ENCODE peak calls at places on chromosomes 13 and 19, in nine cellular contexts. One of them, this sample, is unnamed.

GRCh38 chr19:17847538-17848366 is at the start of gene JAK3:
- DNase-seq in GM23338: peak
- DNase-seq in HL-60: no peak
- DNase-seq in prostate gland: no peak
- DNase-seq in Panc1: no peak
- DNase-seq in H1: peak
- DNase-seq in GM12892: peak
- DNase-seq in transverse colon: peak
- DNase-seq in suprapubic skin: no peak
- DNase-seq in this sample: no peak

GRCh38 chr13:27791146-27791900 is 960 bp upstream of the GSX1 start:
- DNase-seq in GM23338: peak
- DNase-seq in HL-60: no peak
- DNase-seq in prostate gland: no peak
- DNase-seq in Panc1: no peak
- DNase-seq in H1: no peak
- DNase-seq in GM12892: no peak
- DNase-seq in transverse colon: no peak
- DNase-seq in suprapubic skin: no peak
- DNase-seq in this sample: no peak

GRCh38 chr13:74205313-74205690 is 71.1 kb upstream of the KLF12 start:
- DNase-seq in GM23338: no peak
- DNase-seq in HL-60: no peak
- DNase-seq in prostate gland: no peak
- DNase-seq in Panc1: no peak
- DNase-seq in H1: no peak
- DNase-seq in GM12892: no peak
- DNase-seq in transverse colon: no peak
- DNase-seq in suprapubic skin: no peak
- DNase-seq in this sample: no peak

GRCh38 chr19:15115080-15115479 is 7.9 kb downstream of the SYDE1 start:
- DNase-seq in GM23338: no peak
- DNase-seq in HL-60: no peak
- DNase-seq in prostate gland: no peak
- DNase-seq in Panc1: no peak
- DNase-seq in H1: no peak
- DNase-seq in GM12892: no peak
- DNase-seq in transverse colon: peak
- DNase-seq in suprapubic skin: no peak
- DNase-seq in this sample: no peak

GRCh38 chr13:37816276-37816675 is 53.3 kb downstream of the TRPC4 start:
- DNase-seq in GM23338: no peak
- DNase-seq in HL-60: no peak
- DNase-seq in prostate gland: no peak
- DNase-seq in Panc1: no peak
- DNase-seq in H1: no peak
- DNase-seq in GM12892: no peak
- DNase-seq in transverse colon: no peak
- DNase-seq in suprapubic skin: no peak
- DNase-seq in this sample: no peak

GRCh38 chr13:51953347-51953746 is 57.9 kb downstream of the ATP7B start:
- DNase-seq in GM23338: no peak
- DNase-seq in HL-60: no peak
- DNase-seq in prostate gland: no peak
- DNase-seq in Panc1: no peak
- DNase-seq in H1: no peak
- DNase-seq in GM12892: no peak
- DNase-seq in transverse colon: no peak
- DNase-seq in suprapubic skin: no peak
- DNase-seq in this sample: no peak

GRCh38 chr19:31348416-31349159 is 648 bp downstream of the TSHZ3 start:
- DNase-seq in GM23338: peak
- DNase-seq in HL-60: no peak
- DNase-seq in prostate gland: peak
- DNase-seq in Panc1: no peak
- DNase-seq in H1: no peak
- DNase-seq in GM12892: no peak
- DNase-seq in transverse colon: no peak
- DNase-seq in suprapubic skin: no peak
- DNase-seq in this sample: no peak

GRCh38 chr13:51192348-51192747 is 29.9 kb upstream of the FAM124A start:
- DNase-seq in GM23338: no peak
- DNase-seq in HL-60: no peak
- DNase-seq in prostate gland: no peak
- DNase-seq in Panc1: no peak
- DNase-seq in H1: no peak
- DNase-seq in GM12892: no peak
- DNase-seq in transverse colon: no peak
- DNase-seq in suprapubic skin: no peak
- DNase-seq in this sample: no peak

GRCh38 chr19:35236638-35237400 is 8.3 kb upstream of the FAM187B start:
- DNase-seq in GM23338: peak
- DNase-seq in HL-60: no peak
- DNase-seq in prostate gland: no peak
- DNase-seq in Panc1: no peak
- DNase-seq in H1: no peak
- DNase-seq in GM12892: no peak
- DNase-seq in transverse colon: peak
- DNase-seq in suprapubic skin: no peak
- DNase-seq in this sample: no peak

GRCh38 chr13:65560936-65561335 is 1669.2 kb downstream of the PCDH9 start:
- DNase-seq in GM23338: no peak
- DNase-seq in HL-60: no peak
- DNase-seq in prostate gland: no peak
- DNase-seq in Panc1: no peak
- DNase-seq in H1: no peak
- DNase-seq in GM12892: no peak
- DNase-seq in transverse colon: no peak
- DNase-seq in suprapubic skin: no peak
- DNase-seq in this sample: no peak

GRCh38 chr13:80945328-80945727 is 604.4 kb upstream of the SPRY2 start:
- DNase-seq in GM23338: peak
- DNase-seq in HL-60: no peak
- DNase-seq in prostate gland: no peak
- DNase-seq in Panc1: no peak
- DNase-seq in H1: peak
- DNase-seq in GM12892: no peak
- DNase-seq in transverse colon: no peak
- DNase-seq in suprapubic skin: no peak
- DNase-seq in this sample: no peak

GRCh38 chr19:10756791-10757190 is 38.9 kb downstream of the DNM2 start:
- DNase-seq in GM23338: no peak
- DNase-seq in HL-60: no peak
- DNase-seq in prostate gland: no peak
- DNase-seq in Panc1: no peak
- DNase-seq in H1: no peak
- DNase-seq in GM12892: no peak
- DNase-seq in transverse colon: no peak
- DNase-seq in suprapubic skin: no peak
- DNase-seq in this sample: no peak

GRCh38 chr13:113838711-113839201 is 25.1 kb downstream of the GAS6 start:
- DNase-seq in GM23338: no peak
- DNase-seq in HL-60: no peak
- DNase-seq in prostate gland: no peak
- DNase-seq in Panc1: no peak
- DNase-seq in H1: no peak
- DNase-seq in GM12892: no peak
- DNase-seq in transverse colon: no peak
- DNase-seq in suprapubic skin: no peak
- DNase-seq in this sample: no peak

GRCh38 chr13:113458218-113459065 is 5.2 kb upstream of the ADPRHL1 start:
- DNase-seq in GM23338: peak
- DNase-seq in HL-60: no peak
- DNase-seq in prostate gland: no peak
- DNase-seq in Panc1: no peak
- DNase-seq in H1: no peak
- DNase-seq in GM12892: no peak
- DNase-seq in transverse colon: no peak
- DNase-seq in suprapubic skin: no peak
- DNase-seq in this sample: no peak

GRCh38 chr13:51733656-51734334 is 70.2 kb downstream of the DHRS12 start:
- DNase-seq in GM23338: peak
- DNase-seq in HL-60: no peak
- DNase-seq in prostate gland: no peak
- DNase-seq in Panc1: no peak
- DNase-seq in H1: no peak
- DNase-seq in GM12892: no peak
- DNase-seq in transverse colon: no peak
- DNase-seq in suprapubic skin: no peak
- DNase-seq in this sample: no peak

DNA sequence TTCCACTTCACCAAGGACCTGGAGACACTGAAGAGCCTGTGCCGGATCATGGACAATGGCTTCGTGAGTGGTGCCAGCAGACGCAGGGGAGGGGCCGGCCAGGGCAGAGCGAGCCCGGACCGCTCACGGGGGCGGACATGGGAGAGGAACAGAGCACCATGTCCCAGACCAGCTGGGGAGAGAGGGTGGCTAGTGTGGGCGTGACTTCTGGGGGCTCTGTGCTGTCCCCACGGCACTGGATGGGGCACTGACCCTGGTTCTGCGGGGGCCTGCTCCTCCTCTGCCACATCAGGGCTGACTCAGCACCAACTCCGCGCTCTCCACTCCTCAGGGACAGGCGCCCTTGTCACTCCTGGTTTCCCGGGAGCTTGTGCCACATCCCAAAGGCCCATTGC is 7.6 kb downstream of the PTOV1 start:
- DNase-seq in GM23338: no peak
- DNase-seq in HL-60: no peak
- DNase-seq in prostate gland: no peak
- DNase-seq in Panc1: no peak
- DNase-seq in H1: no peak
- DNase-seq in GM12892: no peak
- DNase-seq in transverse colon: no peak
- DNase-seq in suprapubic skin: no peak
- DNase-seq in this sample: no peak
- TF ChIP-seq POLR2AphosphoS5 in GM23338: no peak
- TF ChIP-seq POLR2AphosphoS5 in HL-60: peak
- TF ChIP-seq POLR2AphosphoS5 in prostate gland: no peak
- TF ChIP-seq POLR2AphosphoS5 in Panc1: no peak
- TF ChIP-seq POLR2AphosphoS5 in H1: peak
- TF ChIP-seq POLR2AphosphoS5 in GM12892: no peak
- TF ChIP-seq POLR2AphosphoS5 in transverse colon: no peak
- TF ChIP-seq POLR2AphosphoS5 in suprapubic skin: no peak
- TF ChIP-seq POLR2AphosphoS5 in this sample: no peak

DNA sequence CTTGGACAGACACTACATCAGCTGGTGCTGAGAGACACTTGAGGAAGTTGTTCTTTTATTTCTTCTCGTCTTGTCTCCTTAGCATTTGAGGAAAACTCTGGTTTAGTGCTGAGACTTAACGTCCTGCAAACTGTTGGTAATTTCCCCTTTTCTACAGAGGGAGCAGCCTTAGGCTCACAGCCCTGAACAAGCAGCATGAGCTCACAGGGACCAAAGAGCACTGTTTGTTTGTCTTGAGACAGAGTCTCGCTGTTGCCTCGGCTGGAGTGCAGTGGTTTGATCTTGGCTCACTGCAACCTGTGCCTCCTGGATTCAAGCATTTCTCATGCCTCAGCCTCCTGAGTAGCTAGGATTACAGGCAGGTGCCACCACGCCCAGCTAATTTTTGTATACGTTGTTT is 5.5 kb downstream of the ZNF805 start:
- DNase-seq in GM23338: no peak
- DNase-seq in HL-60: no peak
- DNase-seq in prostate gland: no peak
- DNase-seq in Panc1: no peak
- DNase-seq in H1: no peak
- DNase-seq in GM12892: no peak
- DNase-seq in transverse colon: no peak
- DNase-seq in suprapubic skin: no peak
- DNase-seq in this sample: no peak
- TF ChIP-seq POLR2AphosphoS5 in GM23338: no peak
- TF ChIP-seq POLR2AphosphoS5 in HL-60: no peak
- TF ChIP-seq POLR2AphosphoS5 in prostate gland: no peak
- TF ChIP-seq POLR2AphosphoS5 in Panc1: no peak
- TF ChIP-seq POLR2AphosphoS5 in H1: no peak
- TF ChIP-seq POLR2AphosphoS5 in GM12892: no peak
- TF ChIP-seq POLR2AphosphoS5 in transverse colon: no peak
- TF ChIP-seq POLR2AphosphoS5 in suprapubic skin: no peak
- TF ChIP-seq POLR2AphosphoS5 in this sample: no peak

DNA sequence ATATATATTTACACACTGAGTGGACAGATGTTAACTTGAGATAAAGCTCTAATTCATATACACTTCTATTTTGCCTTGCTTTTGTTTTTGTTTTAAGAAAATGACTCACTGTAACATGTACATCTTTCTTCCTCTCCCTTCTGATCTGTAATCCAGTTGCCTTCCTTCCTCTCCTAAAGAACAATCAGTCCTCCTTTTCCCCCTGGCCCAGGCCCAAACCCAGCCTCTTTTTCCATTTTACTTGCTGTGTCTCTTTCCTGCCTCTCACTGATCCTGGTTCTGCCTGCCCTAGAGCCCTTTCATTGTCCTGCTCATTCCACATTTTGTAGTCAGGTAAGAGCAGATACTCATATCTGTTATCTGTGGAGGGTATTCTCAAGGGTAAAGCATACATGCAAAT is 50.8 kb downstream of the ZAR1L start:
- DNase-seq in GM23338: no peak
- DNase-seq in HL-60: no peak
- DNase-seq in prostate gland: no peak
- DNase-seq in Panc1: no peak
- DNase-seq in H1: no peak
- DNase-seq in GM12892: no peak
- DNase-seq in transverse colon: peak
- DNase-seq in suprapubic skin: no peak
- DNase-seq in this sample: no peak
- TF ChIP-seq POLR2AphosphoS5 in GM23338: no peak
- TF ChIP-seq POLR2AphosphoS5 in HL-60: no peak
- TF ChIP-seq POLR2AphosphoS5 in prostate gland: peak
- TF ChIP-seq POLR2AphosphoS5 in Panc1: no peak
- TF ChIP-seq POLR2AphosphoS5 in H1: no peak
- TF ChIP-seq POLR2AphosphoS5 in GM12892: no peak
- TF ChIP-seq POLR2AphosphoS5 in transverse colon: no peak
- TF ChIP-seq POLR2AphosphoS5 in suprapubic skin: no peak
- TF ChIP-seq POLR2AphosphoS5 in this sample: no peak

GRCh38 chr13:112179421-112179820 is 112.5 kb downstream of the SOX1 start:
- DNase-seq in GM23338: no peak
- DNase-seq in HL-60: no peak
- DNase-seq in prostate gland: no peak
- DNase-seq in Panc1: no peak
- DNase-seq in H1: no peak
- DNase-seq in GM12892: no peak
- DNase-seq in transverse colon: no peak
- DNase-seq in suprapubic skin: peak
- DNase-seq in this sample: no peak

GRCh38 chr13:112182251-112182650 is 115.3 kb downstream of the SOX1 start:
- DNase-seq in GM23338: no peak
- DNase-seq in HL-60: no peak
- DNase-seq in prostate gland: no peak
- DNase-seq in Panc1: no peak
- DNase-seq in H1: no peak
- DNase-seq in GM12892: no peak
- DNase-seq in transverse colon: no peak
- DNase-seq in suprapubic skin: peak
- DNase-seq in this sample: no peak

GRCh38 chr13:112182831-112183543 is 116.0 kb downstream of the SOX1 start:
- DNase-seq in GM23338: no peak
- DNase-seq in HL-60: peak
- DNase-seq in prostate gland: no peak
- DNase-seq in Panc1: no peak
- DNase-seq in H1: no peak
- DNase-seq in GM12892: no peak
- DNase-seq in transverse colon: no peak
- DNase-seq in suprapubic skin: peak
- DNase-seq in this sample: no peak

GRCh38 chr13:112179995-112180394 is 113.0 kb downstream of the SOX1 start:
- DNase-seq in GM23338: no peak
- DNase-seq in HL-60: no peak
- DNase-seq in prostate gland: no peak
- DNase-seq in Panc1: no peak
- DNase-seq in H1: no peak
- DNase-seq in GM12892: no peak
- DNase-seq in transverse colon: no peak
- DNase-seq in suprapubic skin: peak
- DNase-seq in this sample: no peak

GRCh38 chr13:112181336-112182051 is 114.5 kb downstream of the SOX1 start:
- DNase-seq in GM23338: no peak
- DNase-seq in HL-60: no peak
- DNase-seq in prostate gland: no peak
- DNase-seq in Panc1: no peak
- DNase-seq in H1: no peak
- DNase-seq in GM12892: no peak
- DNase-seq in transverse colon: no peak
- DNase-seq in suprapubic skin: peak
- DNase-seq in this sample: no peak
- TF ChIP-seq POLR2AphosphoS5 in GM23338: no peak
- TF ChIP-seq POLR2AphosphoS5 in HL-60: no peak
- TF ChIP-seq POLR2AphosphoS5 in prostate gland: no peak
- TF ChIP-seq POLR2AphosphoS5 in Panc1: no peak
- TF ChIP-seq POLR2AphosphoS5 in H1: no peak
- TF ChIP-seq POLR2AphosphoS5 in GM12892: no peak
- TF ChIP-seq POLR2AphosphoS5 in transverse colon: no peak
- TF ChIP-seq POLR2AphosphoS5 in suprapubic skin: no peak
- TF ChIP-seq POLR2AphosphoS5 in this sample: no peak